ENCODE peak calls at places on chromosomes 7 and 10, in nine cellular contexts. O is DND-41, Z is PC-3, R is sigmoid colon, A is tibial nerve, N is mesenchymal stem cell, T is IMR-90, U is lower lobe of right lung, P is cardiac muscle cell. I is an unnamed sample.

GRCh38 chr10:110357252-110357780 is 52.6 kb upstream of the SMNDC1 start:
- DNase-seq in T (peak), Z (peak), N (peak), U (no peak), R (no peak), A (no peak), O (no peak), P (peak), I (no peak)

GRCh38 chr10:88833722-88834121 is 17.9 kb downstream of the ANKRD22 start:
- DNase-seq in U (no peak), R (no peak), N (no peak), Z (no peak), A (no peak), P (no peak), T (no peak), O (no peak), I (no peak)

GRCh38 chr10:12484945-12485805 is 135.8 kb downstream of the CAMK1D start:
- DNase-seq in T (no peak), O (peak), R (no peak), U (no peak), P (peak), N (no peak), A (no peak), Z (no peak), I (peak)

GRCh38 chr10:28891058-28891713 is 213.9 kb downstream of the BAMBI start:
- DNase-seq in R (no peak), Z (peak), T (no peak), O (no peak), U (no peak), P (no peak), N (no peak), A (no peak), I (no peak)

GRCh38 chr7:73839290-73839689 is 3.0 kb downstream of the METTL27 start:
- DNase-seq in T (no peak), O (no peak), U (no peak), Z (no peak), R (no peak), P (no peak), A (no peak), N (no peak), I (no peak)

GRCh38 chr7:7136423-7136822 is 45.9 kb upstream of the C1GALT1 start:
- DNase-seq in N (peak), A (no peak), Z (no peak), P (no peak), R (no peak), O (no peak), U (no peak), T (no peak), I (no peak)

GRCh38 chr10:89236221-89236620 is 15.4 kb downstream of the LIPA start:
- DNase-seq in O (no peak), A (no peak), N (no peak), Z (no peak), P (no peak), T (no peak), R (no peak), U (no peak), I (no peak)

GRCh38 chr10:62224606-62225005 is 44.0 kb downstream of the RTKN2 start:
- DNase-seq in U (no peak), R (no peak), Z (peak), N (peak), O (no peak), A (no peak), P (no peak), T (peak), I (no peak)

GRCh38 chr10:91298224-91298862 is 77.9 kb downstream of the PCGF5 start:
- DNase-seq in Z (peak), N (peak), T (peak), P (peak), A (peak), O (peak), R (peak), U (peak), I (peak)

GRCh38 chr7:4245866-4246470 is 436.1 kb upstream of the FOXK1 start:
- DNase-seq in Z (peak), N (no peak), P (no peak), T (no peak), R (no peak), U (no peak), A (no peak), O (no peak), I (no peak)

GRCh38 chr10:43043773-43044394 is 33.0 kb upstream of the RET start:
- DNase-seq in P (no peak), A (no peak), O (no peak), Z (no peak), R (peak), T (no peak), N (no peak), U (peak), I (no peak)

GRCh38 chr10:131356442-131356841 is 44.9 kb upstream of the TCERG1L start:
- DNase-seq in O (no peak), R (no peak), U (no peak), A (no peak), N (no peak), Z (no peak), P (no peak), T (no peak), I (no peak)

GRCh38 chr7:7550663-7551062 is 15.0 kb upstream of the COL28A1 start:
- DNase-seq in R (no peak), Z (no peak), A (no peak), P (no peak), U (no peak), O (no peak), T (no peak), N (no peak), I (no peak)

GRCh38 chr10:110504111-110504735 is 6.5 kb downstream of the DUSP5 start:
- DNase-seq in A (peak), U (peak), N (peak), O (no peak), P (no peak), Z (no peak), R (peak), T (peak), I (no peak)

GRCh38 chr7:27166475-27167169 is 1.3 kb upstream of the HOXA9 start:
- DNase-seq in T (no peak), A (no peak), Z (peak), O (no peak), P (no peak), U (peak), R (no peak), N (peak), I (no peak)

GRCh38 chr7:94276797-94277196 is 117.9 kb upstream of the COL1A2 start:
- DNase-seq in Z (peak), T (peak), A (no peak), N (peak), P (peak), O (no peak), U (no peak), R (no peak), I (no peak)

DNA sequence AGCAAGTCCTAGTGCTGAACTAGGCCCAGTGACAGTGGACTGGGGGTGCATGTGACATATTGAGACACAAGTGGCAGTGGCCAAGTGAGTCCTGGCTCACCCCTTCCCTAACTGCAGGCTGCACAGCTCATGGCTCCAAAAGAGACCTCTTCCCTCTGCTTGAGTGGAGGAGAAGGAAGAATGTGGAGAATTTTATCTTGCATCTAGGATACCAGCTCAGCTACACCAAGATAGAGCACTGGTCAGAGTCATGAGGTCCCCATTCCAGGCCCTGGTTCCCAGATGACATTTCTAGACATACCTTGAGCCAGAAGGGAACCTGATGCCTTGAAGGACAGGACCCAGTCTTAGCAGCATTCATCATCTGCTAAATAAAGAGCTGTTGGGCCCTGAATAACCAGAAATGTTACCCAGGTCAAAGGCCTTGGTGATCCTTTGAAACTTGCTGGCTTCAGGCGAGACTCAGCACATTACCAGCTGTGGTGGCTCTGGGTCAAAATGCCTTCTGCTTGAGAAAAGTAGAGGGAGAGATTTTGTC is 114.5 kb downstream of the CDC14C start:
- DNase-seq in N (no peak), U (no peak), T (no peak), A (no peak), O (no peak), Z (no peak), R (no peak), P (no peak), I (no peak)
- H3K4me3 ChIP-seq in N (no peak), U (no peak), T (no peak), A (no peak), O (no peak), Z (no peak), R (no peak), P (no peak), I (no peak)

DNA sequence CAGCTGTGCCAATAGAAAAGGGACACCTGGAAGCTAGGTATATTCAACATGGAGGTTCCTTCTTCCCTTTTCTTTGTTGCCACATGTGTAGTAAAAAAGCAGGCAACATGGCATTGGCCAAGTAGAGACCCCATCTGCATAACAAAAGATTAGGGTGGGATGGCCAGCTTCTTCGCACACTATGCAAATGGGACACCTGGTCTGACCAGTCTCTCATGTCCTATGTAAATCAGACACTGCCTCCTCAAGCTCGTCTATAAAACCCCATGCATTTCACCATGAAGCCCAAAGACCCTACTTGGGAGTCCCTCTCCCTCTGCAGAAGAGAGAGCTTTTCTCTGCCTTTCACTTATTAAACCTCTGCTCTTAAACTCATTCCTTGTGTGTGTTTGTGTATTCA is 53.9 kb downstream of the MYL10 start:
- DNase-seq in Z (no peak), A (no peak), R (no peak), N (no peak), U (no peak), T (no peak), P (no peak), O (no peak), I (no peak)
- H3K4me3 ChIP-seq in Z (no peak), A (no peak), R (no peak), N (no peak), U (no peak), T (no peak), P (no peak), O (no peak), I (no peak)

DNA sequence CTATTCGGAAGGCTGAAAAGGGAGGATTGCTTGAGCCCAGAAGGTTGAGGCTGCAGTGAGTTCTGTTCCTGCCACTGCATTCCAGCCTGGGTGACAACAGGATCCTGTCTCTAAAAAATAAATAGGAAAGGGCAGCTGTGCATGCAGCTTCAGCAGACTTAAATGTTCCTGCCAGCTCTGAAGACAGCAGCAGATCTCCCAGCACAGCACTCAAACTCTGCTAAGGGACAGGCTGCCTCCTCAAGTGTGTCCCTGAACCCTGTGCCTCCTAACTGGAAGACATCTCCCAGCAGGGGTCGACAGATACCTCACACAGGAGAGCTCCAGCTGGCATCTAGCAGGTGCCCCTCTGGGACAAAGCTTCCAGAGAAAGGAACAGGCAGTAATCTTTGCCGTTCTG is 117.9 kb downstream of the CXCL12 start:
- DNase-seq in N (no peak), R (no peak), O (no peak), A (no peak), U (no peak), Z (no peak), P (no peak), T (no peak), I (no peak)
- H3K4me3 ChIP-seq in N (no peak), R (no peak), O (no peak), A (no peak), U (no peak), Z (no peak), P (no peak), T (no peak), I (no peak)

GRCh38 chr7:35366167-35367155 is 112.6 kb upstream of the TBX20 start:
- DNase-seq in T (no peak), P (no peak), O (no peak), U (no peak), N (no peak), Z (no peak), A (no peak), R (no peak), I (no peak)
- H3K4me3 ChIP-seq in T (no peak), P (no peak), O (no peak), U (no peak), N (no peak), Z (no peak), A (no peak), R (no peak), I (no peak)

GRCh38 chr7:116271161-116271979 is 61.0 kb downstream of the TES start:
- DNase-seq in N (peak), O (no peak), R (no peak), P (no peak), T (peak), A (peak), Z (no peak), U (no peak), I (no peak)
- H3K4me3 ChIP-seq in N (peak), O (no peak), R (no peak), P (no peak), T (peak), A (no peak), Z (peak), U (no peak), I (no peak)

DNA sequence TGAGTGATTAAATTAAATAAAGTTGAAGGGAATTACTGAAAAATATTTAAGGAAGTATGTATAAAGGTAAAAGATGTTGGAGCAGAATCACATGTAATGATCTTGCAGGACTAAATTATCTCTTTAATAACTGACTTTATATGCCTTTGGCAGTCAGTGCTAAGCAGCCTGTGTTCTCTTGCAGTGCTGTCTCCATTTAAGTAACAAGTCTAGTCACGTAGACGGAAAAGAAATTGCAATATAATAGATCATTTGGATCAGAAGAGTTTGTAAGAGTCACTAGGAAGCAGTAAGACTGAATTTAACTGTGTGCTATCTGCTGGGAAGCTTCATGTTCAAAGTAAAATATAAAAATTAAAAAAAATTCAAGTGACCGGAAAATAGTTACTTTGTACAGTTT is 21.4 kb downstream of the BZW2 start:
- DNase-seq in U (no peak), N (no peak), A (no peak), O (no peak), Z (no peak), P (no peak), R (no peak), T (no peak), I (no peak)
- H3K4me3 ChIP-seq in U (no peak), N (no peak), A (no peak), O (no peak), Z (no peak), P (no peak), R (no peak), T (no peak), I (no peak)

I was measured in pancreas.